ENCODE peak calls at places on chromosomes 4 and X, in six cellular contexts. One of them, this sample, is unnamed.

GRCh38 chr4:19187104-19187503 is 1064.6 kb upstream of the SLIT2 start:
- DNase-seq in AG10803: no peak
- DNase-seq in A549: no peak
- DNase-seq in GM06990: no peak
- DNase-seq in tibial artery: no peak
- DNase-seq in upper lobe of right lung: no peak
- DNase-seq in this sample: no peak

GRCh38 chr4:159158989-159159388 is 56.1 kb downstream of the RAPGEF2 start:
- DNase-seq in A549: no peak
- DNase-seq in tibial artery: no peak
- DNase-seq in GM06990: no peak
- DNase-seq in AG10803: no peak
- DNase-seq in upper lobe of right lung: no peak
- DNase-seq in this sample: no peak

GRCh38 chr4:6768539-6768905 is 14.0 kb upstream of the KIAA0232 start:
- DNase-seq in AG10803: peak; percentile 37
- DNase-seq in A549: no peak
- DNase-seq in GM06990: no peak
- DNase-seq in tibial artery: peak; percentile 83
- DNase-seq in upper lobe of right lung: peak; percentile 58
- DNase-seq in this sample: no peak

GRCh38 chr4:8553958-8554357 is 26.2 kb upstream of the GPR78 start:
- DNase-seq in A549: no peak
- DNase-seq in GM06990: no peak
- DNase-seq in AG10803: no peak
- DNase-seq in tibial artery: peak; percentile 41
- DNase-seq in upper lobe of right lung: peak; percentile 28
- DNase-seq in this sample: no peak

GRCh38 chr4:183355405-183355804 is 33.2 kb upstream of the CLDN24 start:
- DNase-seq in AG10803: peak; percentile 61
- DNase-seq in A549: no peak
- DNase-seq in tibial artery: no peak
- DNase-seq in GM06990: no peak
- DNase-seq in upper lobe of right lung: no peak
- DNase-seq in this sample: peak; percentile 74

GRCh38 chrX:15838017-15838416 is 16.6 kb downstream of the AP1S2 start:
- DNase-seq in tibial artery: no peak
- DNase-seq in GM06990: no peak
- DNase-seq in upper lobe of right lung: no peak
- DNase-seq in AG10803: no peak
- DNase-seq in A549: peak; percentile 10
- DNase-seq in this sample: no peak

GRCh38 chrX:17432158-17432557 is 57.2 kb downstream of the NHS start:
- DNase-seq in tibial artery: no peak
- DNase-seq in A549: no peak
- DNase-seq in AG10803: no peak
- DNase-seq in upper lobe of right lung: no peak
- DNase-seq in GM06990: no peak
- DNase-seq in this sample: no peak

GRCh38 chr4:164379694-164380093 is 374.2 kb upstream of the SMIM31 start:
- DNase-seq in A549: no peak
- DNase-seq in GM06990: no peak
- DNase-seq in tibial artery: no peak
- DNase-seq in AG10803: no peak
- DNase-seq in upper lobe of right lung: no peak
- DNase-seq in this sample: no peak

GRCh38 chr4:72430050-72430449 is 139.0 kb downstream of the ADAMTS3 start:
- DNase-seq in tibial artery: no peak
- DNase-seq in AG10803: peak; percentile 66
- DNase-seq in A549: no peak
- DNase-seq in upper lobe of right lung: no peak
- DNase-seq in GM06990: no peak
- DNase-seq in this sample: no peak

GRCh38 chr4:13821522-13821921 is 194.0 kb upstream of the BOD1L1 start:
- DNase-seq in upper lobe of right lung: no peak
- DNase-seq in A549: peak; percentile 5
- DNase-seq in AG10803: peak; percentile 8
- DNase-seq in tibial artery: no peak
- DNase-seq in GM06990: no peak
- DNase-seq in this sample: no peak

GRCh38 chrX:50579955-50580354 is 109.3 kb upstream of the DGKK start:
- DNase-seq in upper lobe of right lung: no peak
- DNase-seq in A549: peak; percentile 66
- DNase-seq in AG10803: peak; percentile 48
- DNase-seq in tibial artery: no peak
- DNase-seq in GM06990: peak; percentile 14
- DNase-seq in this sample: peak; percentile 17

GRCh38 chr4:168631241-168632151 is 134.6 kb downstream of the PALLD start:
- DNase-seq in A549: peak; percentile 73
- DNase-seq in AG10803: peak; percentile 49
- DNase-seq in tibial artery: peak; percentile 77
- DNase-seq in GM06990: peak; percentile 13
- DNase-seq in upper lobe of right lung: peak; percentile 85
- DNase-seq in this sample: no peak

GRCh38 chr4:3045500-3045850 is 28.9 kb downstream of the HTT-AS start:
- DNase-seq in GM06990: peak; percentile 72
- DNase-seq in AG10803: peak; percentile 64
- DNase-seq in A549: peak; percentile 48
- DNase-seq in tibial artery: peak; percentile 80
- DNase-seq in upper lobe of right lung: peak; percentile 84
- DNase-seq in this sample: peak; percentile 74

GRCh38 chr4:175509320-175509719 is 302.7 kb downstream of the GPM6A start:
- DNase-seq in tibial artery: no peak
- DNase-seq in GM06990: no peak
- DNase-seq in AG10803: no peak
- DNase-seq in A549: no peak
- DNase-seq in upper lobe of right lung: no peak
- DNase-seq in this sample: no peak
- TF ChIP-seq CTCF in tibial artery: no peak
- TF ChIP-seq CTCF in GM06990: peak; percentile 28
- TF ChIP-seq CTCF in AG10803: no peak
- TF ChIP-seq CTCF in A549: no peak
- TF ChIP-seq CTCF in upper lobe of right lung: no peak
- TF ChIP-seq CTCF in this sample: no peak

DNA sequence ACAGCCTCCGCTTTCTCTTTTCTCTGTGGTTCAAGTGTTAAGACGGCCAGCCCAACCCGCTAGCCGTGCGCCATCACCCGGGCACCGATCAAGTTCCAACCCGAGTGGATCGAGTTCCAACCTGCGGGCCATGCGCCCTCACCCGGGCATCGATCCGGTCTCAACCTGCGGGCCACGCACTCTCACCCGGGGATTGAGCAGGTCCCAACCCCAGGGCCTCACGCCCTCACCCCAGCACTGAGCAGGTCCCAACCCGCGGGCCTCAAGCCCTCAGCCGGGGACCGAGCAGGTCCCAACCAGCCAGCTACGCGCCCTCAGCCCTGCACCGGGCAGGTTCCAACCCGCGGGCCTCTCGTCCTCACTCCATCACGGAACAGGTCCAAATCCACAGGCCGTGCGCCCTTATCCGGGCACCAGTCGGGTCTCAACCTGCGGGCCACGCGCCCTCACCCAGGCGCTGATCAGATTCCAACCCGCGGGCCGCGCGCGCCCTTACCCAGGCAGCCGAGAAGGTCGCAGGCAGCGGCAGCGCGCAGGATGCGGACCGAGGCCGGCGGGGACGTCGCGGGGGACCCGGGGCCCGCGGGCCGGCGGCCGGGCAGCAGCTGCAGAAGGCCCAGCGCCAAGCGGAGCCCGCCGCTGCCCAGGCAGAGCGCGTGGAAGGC is 443 bp downstream of the GPR143 start:
- DNase-seq in A549: no peak
- DNase-seq in AG10803: no peak
- DNase-seq in tibial artery: no peak
- DNase-seq in upper lobe of right lung: no peak
- DNase-seq in GM06990: no peak
- DNase-seq in this sample: no peak
- H3K4me3 ChIP-seq in A549: no peak overlapping the region
- H3K4me3 ChIP-seq in AG10803: no peak overlapping the region
- H3K4me3 ChIP-seq in tibial artery: no peak overlapping the region
- H3K4me3 ChIP-seq in upper lobe of right lung: no peak overlapping the region
- H3K4me3 ChIP-seq in GM06990: no peak overlapping the region
- H3K4me3 ChIP-seq in this sample: no peak overlapping the region

GRCh38 chr4:174177536-174177935 is 105.9 kb downstream of the FBXO8 start:
- DNase-seq in upper lobe of right lung: no peak
- DNase-seq in AG10803: no peak
- DNase-seq in tibial artery: no peak
- DNase-seq in A549: no peak
- DNase-seq in GM06990: no peak
- DNase-seq in this sample: no peak

DNA sequence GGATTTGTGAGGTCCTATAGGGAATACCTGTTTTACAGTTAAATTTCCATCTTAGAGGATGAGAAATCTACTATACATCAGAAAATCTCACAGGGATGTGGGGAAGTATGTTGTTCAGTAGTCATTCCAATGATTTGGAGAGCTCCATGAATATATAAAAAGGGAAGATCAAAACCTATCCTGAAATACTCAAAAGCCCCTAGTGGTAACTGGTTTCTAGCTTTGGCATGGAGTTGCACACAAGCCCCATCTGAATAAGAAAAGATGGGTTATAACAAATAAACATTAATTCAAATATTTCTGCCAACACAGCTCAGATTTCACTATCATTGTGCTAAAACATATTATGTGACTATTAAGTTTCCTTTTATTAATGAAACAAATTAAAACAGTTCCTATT is 101.6 kb downstream of the FBXO8 start:
- DNase-seq in upper lobe of right lung: no peak
- DNase-seq in A549: no peak
- DNase-seq in tibial artery: no peak
- DNase-seq in GM06990: no peak
- DNase-seq in AG10803: no peak
- DNase-seq in this sample: no peak
- TF ChIP-seq CTCF in upper lobe of right lung: no peak
- TF ChIP-seq CTCF in A549: no peak
- TF ChIP-seq CTCF in tibial artery: no peak
- TF ChIP-seq CTCF in GM06990: no peak
- TF ChIP-seq CTCF in AG10803: peak; percentile 3
- TF ChIP-seq CTCF in this sample: no peak

GRCh38 chrX:153635388-153635787 is 11.6 kb upstream of the DUSP9 start:
- DNase-seq in GM06990: no peak
- DNase-seq in tibial artery: no peak
- DNase-seq in AG10803: no peak
- DNase-seq in A549: no peak
- DNase-seq in upper lobe of right lung: no peak
- DNase-seq in this sample: no peak
- H3K4me3 ChIP-seq in GM06990: no peak overlapping the region
- H3K4me3 ChIP-seq in tibial artery: no peak overlapping the region
- H3K4me3 ChIP-seq in AG10803: no peak overlapping the region
- H3K4me3 ChIP-seq in A549: no peak overlapping the region
- H3K4me3 ChIP-seq in upper lobe of right lung: no peak overlapping the region
- H3K4me3 ChIP-seq in this sample: no peak overlapping the region

GRCh38 chr4:25531272-25531671 is 124.4 kb upstream of the SLC34A2 start:
- DNase-seq in AG10803: no peak
- DNase-seq in A549: no peak
- DNase-seq in upper lobe of right lung: no peak
- DNase-seq in GM06990: no peak
- DNase-seq in tibial artery: no peak
- DNase-seq in this sample: no peak
- TF ChIP-seq CTCF in AG10803: peak; percentile 38
- TF ChIP-seq CTCF in A549: peak; percentile 42
- TF ChIP-seq CTCF in upper lobe of right lung: peak; percentile 26
- TF ChIP-seq CTCF in GM06990: peak; percentile 54
- TF ChIP-seq CTCF in tibial artery: no peak
- TF ChIP-seq CTCF in this sample: peak; percentile 39

GRCh38 chr4:121819216-121819980 is 4.3 kb downstream of the CCNA2 start:
- DNase-seq in upper lobe of right lung: no peak
- DNase-seq in GM06990: no peak
- DNase-seq in A549: no peak
- DNase-seq in AG10803: peak; percentile 48
- DNase-seq in tibial artery: no peak
- DNase-seq in this sample: no peak

GRCh38 chr4:121823505-121824170 is at the start of gene CCNA2:
- DNase-seq in upper lobe of right lung: peak; percentile 96
- DNase-seq in tibial artery: peak; percentile 98
- DNase-seq in GM06990: peak; percentile 89
- DNase-seq in A549: peak; percentile 96
- DNase-seq in AG10803: peak; percentile 96
- DNase-seq in this sample: peak; percentile 86

GRCh38 chr4:121822796-121823504 is 733 bp downstream of the CCNA2 start:
- DNase-seq in GM06990: no peak
- DNase-seq in tibial artery: peak; percentile 65
- DNase-seq in AG10803: no peak
- DNase-seq in A549: peak; percentile 25
- DNase-seq in upper lobe of right lung: no peak
- DNase-seq in this sample: no peak

GRCh38 chr4:121824171-121824527 is 466 bp upstream of the CCNA2 start:
- DNase-seq in GM06990: no peak
- DNase-seq in AG10803: no peak
- DNase-seq in tibial artery: no peak
- DNase-seq in A549: no peak
- DNase-seq in upper lobe of right lung: no peak
- DNase-seq in this sample: no peak

GRCh38 chr4:121822047-121822446 is 1.6 kb downstream of the CCNA2 start:
- DNase-seq in upper lobe of right lung: no peak
- DNase-seq in AG10803: no peak
- DNase-seq in A549: no peak
- DNase-seq in GM06990: no peak
- DNase-seq in tibial artery: no peak
- DNase-seq in this sample: no peak
- H3K4me3 ChIP-seq in upper lobe of right lung: no peak overlapping the region
- H3K4me3 ChIP-seq in AG10803: peak overlapping the region; percentile 77
- H3K4me3 ChIP-seq in A549: peak overlapping the region; percentile 91
- H3K4me3 ChIP-seq in GM06990: peak overlapping the region; percentile 85
- H3K4me3 ChIP-seq in tibial artery: no peak overlapping the region
- H3K4me3 ChIP-seq in this sample: peak overlapping the region; percentile 92

DNA sequence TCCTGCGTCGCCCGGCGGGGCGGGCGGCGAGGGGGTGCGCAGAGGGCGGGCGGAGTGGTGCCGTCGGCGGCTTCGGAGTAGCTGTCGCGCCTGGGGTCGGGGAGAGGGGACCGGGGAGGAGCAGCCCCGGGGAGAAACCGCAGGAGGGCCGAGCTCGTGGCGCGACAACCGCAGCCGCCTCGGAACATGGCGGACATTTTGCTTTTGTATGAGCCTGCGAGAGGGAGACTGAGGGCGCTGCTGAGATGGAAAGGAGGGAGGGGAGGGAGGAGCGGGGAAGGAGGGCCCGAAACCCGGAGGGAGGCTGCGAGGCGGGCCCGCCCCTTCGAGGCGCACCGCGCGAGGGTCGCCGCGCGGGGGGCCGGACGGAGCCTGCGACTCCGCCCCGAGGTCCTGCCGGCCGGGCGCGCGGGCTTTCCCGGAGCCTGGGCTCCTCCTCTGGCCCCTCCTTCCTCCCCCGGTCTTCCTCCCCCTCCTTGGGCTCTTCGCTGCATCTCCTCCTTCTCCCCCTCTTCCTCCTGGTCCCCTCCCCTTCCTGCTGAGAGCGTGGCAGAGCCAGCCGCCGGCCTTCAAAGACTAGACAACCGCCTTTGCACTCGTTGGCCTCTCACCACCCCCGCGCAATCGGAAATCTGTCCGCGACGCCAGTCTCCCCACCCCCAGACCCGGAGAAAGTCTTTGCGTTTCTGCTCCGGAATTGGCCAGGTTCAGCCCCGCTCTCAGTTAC is 1.1 kb downstream of the INTS6L start:
- DNase-seq in GM06990: peak; percentile 90
- DNase-seq in AG10803: peak; percentile 87
- DNase-seq in upper lobe of right lung: peak; percentile 89
- DNase-seq in tibial artery: peak; percentile 91
- DNase-seq in A549: peak; percentile 75
- DNase-seq in this sample: peak; percentile 59
- TF ChIP-seq CTCF in GM06990: no peak
- TF ChIP-seq CTCF in AG10803: peak; percentile 6
- TF ChIP-seq CTCF in upper lobe of right lung: no peak
- TF ChIP-seq CTCF in tibial artery: no peak
- TF ChIP-seq CTCF in A549: no peak
- TF ChIP-seq CTCF in this sample: no peak